ENCODE peak calls at places on chromosomes 11 and 22, in eight cellular contexts. F is esophagus squamous epithelium, K is progenitor cell of endocrine pancreas, M is PC-3, S is dorsolateral prefrontal cortex, A is WTC11, I is OCI-LY7, H is cardiac muscle cell. L is an unnamed sample.
A peak's percentile ranks its signal among the peaks of the same experiment; 100 is the strongest.

GRCh38 chr11:133966147-133966546 is 9.4 kb upstream of the IGSF9B start:
- DNase-seq in I (no peak), F (no peak), S (no peak), M (no peak), K (no peak), A (no peak), H (no peak), L (no peak)

GRCh38 chr11:111939836-111940604 is 2.9 kb downstream of the DIXDC1 start:
- DNase-seq in I (no peak), K (no peak), M (peak; percentile 59), A (no peak), F (no peak), S (no peak), H (no peak), L (no peak)

GRCh38 chr11:100932474-100933100 is 197.0 kb downstream of the PGR start:
- DNase-seq in M (peak; percentile 78), H (no peak), K (no peak), A (no peak), I (peak; percentile 22), S (no peak), F (no peak), L (no peak)

GRCh38 chr11:106491751-106492150 is 414.3 kb downstream of the AASDHPPT start:
- DNase-seq in I (no peak), A (no peak), F (no peak), H (no peak), S (no peak), M (no peak), K (no peak), L (no peak)

GRCh38 chr11:130671801-130672700 is 223.6 kb downstream of the ADAMTS15 start:
- DNase-seq in A (peak; percentile 23), H (peak; percentile 24), S (no peak), K (no peak), M (peak; percentile 61), F (no peak), I (no peak), L (no peak)

GRCh38 chr11:5564259-5565019 is 16.1 kb upstream of the OR52H1 start:
- DNase-seq in M (no peak), A (no peak), H (no peak), S (no peak), I (peak; percentile 1), K (no peak), F (no peak), L (no peak)

GRCh38 chr11:78292109-78292803 is 103.5 kb downstream of the USP35 start:
- DNase-seq in M (no peak), K (no peak), F (no peak), S (no peak), A (no peak), I (no peak), H (no peak), L (no peak)

GRCh38 chr11:16169946-16170345 is 186.4 kb downstream of the SOX6 start:
- DNase-seq in A (no peak), M (no peak), K (no peak), I (no peak), F (no peak), H (no peak), S (no peak), L (no peak)

GRCh38 chr22:50688448-50688847 is 15.8 kb downstream of the SHANK3 start:
- DNase-seq in K (no peak), F (no peak), S (no peak), A (no peak), M (no peak), H (no peak), I (no peak), L (no peak)

GRCh38 chr11:1195690-1196515 is 27.0 kb upstream of the MUC5B start:
- DNase-seq in F (no peak), A (peak; percentile 6), M (no peak), S (peak; percentile 43), K (no peak), I (no peak), H (no peak), L (no peak)

GRCh38 chr11:1197886-1198765 is 24.7 kb upstream of the MUC5B start:
- DNase-seq in S (peak; percentile 41), A (peak; percentile 47), I (no peak), F (no peak), M (no peak), H (no peak), K (peak; percentile 7), L (no peak)

GRCh38 chr11:1194977-1195689 is 27.7 kb upstream of the MUC5B start:
- DNase-seq in I (no peak), S (peak; percentile 15), F (no peak), M (no peak), H (no peak), K (no peak), A (peak; percentile 5), L (no peak)

GRCh38 chr11:1197431-1197885 is 25.4 kb upstream of the MUC5B start:
- DNase-seq in F (no peak), K (no peak), H (no peak), S (peak; percentile 33), A (peak; percentile 11), I (no peak), M (no peak), L (no peak)

DNA sequence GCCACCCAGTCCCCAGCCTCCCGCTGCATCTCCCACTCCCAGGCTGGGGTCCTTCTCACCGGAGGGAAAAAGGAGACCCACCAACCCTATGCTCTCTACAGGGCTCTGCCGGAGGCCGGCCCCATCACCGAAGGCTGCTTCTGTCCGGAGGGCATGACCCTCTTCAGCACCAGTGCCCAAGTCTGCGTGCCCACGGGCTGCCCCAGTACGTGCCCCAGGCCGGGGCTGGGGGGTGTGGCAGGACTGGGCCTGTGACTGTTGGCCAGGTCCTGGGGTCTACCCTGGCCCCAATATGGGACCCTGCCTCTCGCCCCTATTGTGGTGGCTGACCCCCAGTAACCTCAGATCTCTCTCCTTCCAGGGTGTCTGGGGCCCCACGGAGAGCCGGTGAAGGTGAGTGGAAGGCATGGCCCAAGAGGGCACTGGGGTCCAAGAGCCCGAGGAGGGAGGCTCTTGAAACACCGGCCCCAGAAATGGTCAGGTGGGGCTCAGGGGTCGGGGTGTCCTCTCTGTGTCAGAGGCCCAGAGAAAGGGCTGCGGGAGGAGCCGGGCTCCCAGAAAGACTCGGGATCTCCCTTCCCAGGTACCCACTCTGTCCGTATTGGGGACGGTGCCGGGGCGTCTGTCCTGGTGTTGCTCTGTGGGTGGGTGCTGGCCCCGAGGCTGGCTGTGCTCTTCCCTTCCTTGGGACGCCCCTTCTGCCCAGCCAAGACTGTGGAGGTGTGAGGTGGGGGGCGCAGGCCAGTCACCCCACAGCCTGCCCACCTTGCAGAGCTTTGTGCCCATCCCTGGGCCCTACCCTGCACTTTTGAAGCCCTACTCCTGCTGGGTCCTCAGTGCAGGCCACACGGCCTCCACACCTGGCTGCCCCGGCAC is 26.1 kb upstream of the MUC5B start:
- DNase-seq in F (no peak), S (peak; percentile 36), H (no peak), K (no peak), I (no peak), A (peak; percentile 6), M (no peak), L (no peak)
- TF ChIP-seq CTCF in F (no peak), S (no peak), H (no peak), K (no peak), I (no peak), A (no peak), M (no peak), L (no peak)

GRCh38 chr11:66262191-66262590 is 6.2 kb upstream of the RAB1B start:
- DNase-seq in A (no peak), F (no peak), H (no peak), M (no peak), K (no peak), S (no peak), I (no peak), L (no peak)

GRCh38 chr11:66261578-66261977 is 6.9 kb upstream of the RAB1B start:
- DNase-seq in A (no peak), S (no peak), H (no peak), F (no peak), I (no peak), K (no peak), M (no peak), L (no peak)

GRCh38 chr11:66259225-66259624 is 9.2 kb upstream of the RAB1B start:
- DNase-seq in M (no peak), I (no peak), H (no peak), K (no peak), F (no peak), A (no peak), S (no peak), L (no peak)

GRCh38 chr11:66259976-66260375 is 8.5 kb upstream of the RAB1B start:
- DNase-seq in K (no peak), A (no peak), S (no peak), H (no peak), I (no peak), M (no peak), F (no peak), L (no peak)

DNA sequence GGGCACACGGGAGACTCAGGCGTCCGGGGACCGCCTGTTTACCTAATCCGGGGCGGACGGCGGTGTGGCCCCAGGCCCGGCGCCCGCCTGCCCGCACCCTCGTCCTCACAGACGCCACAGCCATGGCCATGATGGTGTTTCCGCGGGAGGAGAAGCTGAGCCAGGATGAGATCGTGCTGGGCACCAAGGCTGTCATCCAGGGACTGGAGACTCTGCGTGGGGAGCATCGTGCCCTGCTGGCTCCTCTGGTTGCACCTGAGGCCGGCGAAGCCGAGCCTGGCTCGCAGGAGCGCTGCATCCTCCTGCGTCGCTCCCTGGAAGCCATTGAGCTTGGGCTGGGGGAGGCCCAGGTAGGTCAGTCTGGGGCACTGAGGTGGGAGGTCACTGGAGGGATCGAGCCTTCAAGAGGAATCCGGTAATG is 10.0 kb upstream of the RAB1B start:
- DNase-seq in K (no peak), A (no peak), H (no peak), F (no peak), M (no peak), S (no peak), I (no peak), L (no peak)
- TF ChIP-seq CTCF in K (peak; percentile 5), A (no peak), H (no peak), F (no peak), M (peak; percentile 32), S (no peak), I (peak; percentile 47), L (no peak)

DNA sequence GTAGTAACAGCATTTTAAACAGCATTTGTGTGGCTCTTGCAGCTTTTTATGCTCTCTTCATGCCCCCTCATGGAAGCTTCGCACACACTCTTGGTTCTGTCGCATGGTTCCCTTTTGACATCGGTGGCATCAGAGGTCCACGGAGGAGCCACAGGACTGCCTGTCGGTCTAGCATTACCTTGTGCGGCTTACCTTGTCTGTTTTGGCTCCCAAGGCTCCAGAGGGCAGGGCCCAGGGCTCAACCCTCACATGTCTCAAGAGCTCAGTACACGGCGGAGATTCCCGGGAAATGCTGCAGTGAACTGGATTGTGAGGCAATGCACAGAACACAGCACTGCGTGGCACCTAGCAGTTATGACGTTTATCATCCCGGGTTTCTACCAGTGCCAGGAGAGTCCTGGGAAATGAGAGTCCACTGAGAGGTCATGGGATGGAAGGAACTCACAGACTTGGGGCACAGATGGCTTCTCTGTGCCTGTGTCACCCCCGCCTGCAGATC is 1015.8 kb downstream of the TBC1D22A start:
- DNase-seq in H (no peak), F (no peak), I (no peak), M (no peak), K (no peak), S (no peak), A (no peak), L (no peak)
- TF ChIP-seq CTCF in H (no peak), F (no peak), I (no peak), M (no peak), K (no peak), S (no peak), A (no peak), L (no peak)

DNA sequence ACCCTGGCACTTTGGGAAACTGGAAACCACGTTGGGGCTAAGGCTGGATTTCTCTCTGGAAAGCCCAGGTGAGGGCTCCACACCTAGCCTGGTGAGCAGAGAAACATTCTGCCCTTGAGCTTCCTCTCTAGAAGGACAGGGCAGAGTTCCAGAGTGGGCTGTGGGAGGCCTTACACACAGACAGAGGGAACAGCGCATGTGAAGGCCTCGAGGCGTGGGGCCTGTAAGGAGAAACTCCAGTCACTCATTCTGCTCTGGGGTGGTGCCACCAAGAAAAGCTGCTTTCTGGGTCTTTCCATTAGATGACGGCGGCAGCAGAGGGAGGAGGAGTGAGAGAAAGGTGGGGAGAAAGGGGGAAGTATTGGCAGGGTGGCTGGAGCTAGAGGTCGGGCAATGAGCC is 183.1 kb downstream of the CHST1 start:
- DNase-seq in H (no peak), S (no peak), I (no peak), A (no peak), K (no peak), F (no peak), M (no peak), L (no peak)
- TF ChIP-seq CTCF in H (no peak), S (no peak), I (no peak), A (no peak), K (no peak), F (no peak), M (no peak), L (no peak)